ENCODE peak calls at places on chromosome 22, in eight cellular contexts. R, Z, G, B, O, S, T and P are unnamed samples.

GRCh38 chr22:36454916-36455570 is 26.4 kb downstream of the TXN2 start:
- DNase-seq in Z (peak; percentile 97), R (peak; percentile 68), S (peak; percentile 91), G (peak; percentile 88), T (peak; percentile 82), B (peak; percentile 93), O (peak; percentile 96), P (peak; percentile 98)

GRCh38 chr22:23058481-23059336 is 11.6 kb upstream of the GNAZ start:
- DNase-seq in T (no peak), S (no peak), R (no peak), Z (peak; percentile 11), O (no peak), B (no peak), G (no peak), P (peak; percentile 3)

GRCh38 chr22:28674121-28674563 is 5.5 kb downstream of the TTC28 start:
- DNase-seq in T (no peak), S (no peak), O (no peak), Z (no peak), G (no peak), R (no peak), B (peak; percentile 70), P (no peak)

GRCh38 chr22:42937164-42937854 is 77.6 kb downstream of the PACSIN2 start:
- DNase-seq in O (no peak), S (no peak), G (peak; percentile 52), R (peak; percentile 81), T (no peak), B (no peak), Z (peak; percentile 74), P (peak; percentile 79)

GRCh38 chr22:40499187-40499753 is 128.9 kb downstream of the SGSM3 start:
- DNase-seq in S (no peak), B (no peak), T (no peak), R (peak; percentile 88), O (no peak), Z (peak; percentile 37), G (no peak), P (peak; percentile 67)

GRCh38 chr22:40412441-40412840 is 42.0 kb downstream of the SGSM3 start:
- DNase-seq in S (no peak), Z (no peak), G (no peak), T (no peak), O (no peak), R (no peak), B (no peak), P (no peak)

GRCh38 chr22:37241351-37242142 is 2.5 kb downstream of the RAC2 start:
- DNase-seq in S (no peak), O (no peak), R (no peak), Z (peak; percentile 45), T (no peak), G (no peak), B (peak; percentile 47), P (no peak)

GRCh38 chr22:49930596-49931412 is 12.4 kb downstream of the CRELD2 start:
- DNase-seq in B (no peak), R (peak; percentile 82), G (peak; percentile 65), Z (peak; percentile 87), O (peak; percentile 8), S (no peak), T (peak; percentile 29), P (peak; percentile 81)

GRCh38 chr22:40416636-40417035 is 46.2 kb downstream of the SGSM3 start:
- DNase-seq in O (no peak), Z (no peak), R (no peak), G (no peak), T (no peak), B (no peak), S (no peak), P (no peak)

GRCh38 chr22:39266398-39267030 is 21.7 kb upstream of the PDGFB start:
- DNase-seq in Z (no peak), S (no peak), G (no peak), B (no peak), R (no peak), O (no peak), T (no peak), P (no peak)